ENCODE peak calls at places on chromosome 5, in eight cellular contexts. Z, H, Y, L, S, U, G and M are unnamed samples.

GRCh38 chr5:116360008-116360853 is 214.4 kb downstream of the SEMA6A start:
- DNase-seq in Z (no peak), H (no peak), Y (no peak), L (no peak), S (no peak), U (no peak), G (peak; percentile 46), M (no peak)

GRCh38 chr5:135708481-135708880 is 126.0 kb upstream of the SLC25A48 start:
- DNase-seq in Z (no peak), H (no peak), Y (no peak), L (no peak), S (no peak), U (no peak), G (no peak), M (no peak)

GRCh38 chr5:39164529-39165402 is 54.6 kb downstream of the FYB1 start:
- DNase-seq in Z (peak; percentile 19), H (no peak), Y (no peak), L (no peak), S (no peak), U (no peak), G (no peak), M (no peak)

GRCh38 chr5:448766-449090 is 5.8 kb downstream of the EXOC3 start:
- DNase-seq in Z (no peak), H (no peak), Y (no peak), L (no peak), S (no peak), U (no peak), G (no peak), M (no peak)

GRCh38 chr5:138273834-138274188 is 610 bp downstream of the GFRA3 start:
- DNase-seq in Z (no peak), H (no peak), Y (no peak), L (no peak), S (no peak), U (no peak), G (no peak), M (peak; percentile 75)

GRCh38 chr5:150502106-150502505 is 5.8 kb upstream of the NDST1 start:
- DNase-seq in Z (peak; percentile 49), H (no peak), Y (no peak), L (no peak), S (no peak), U (no peak), G (no peak), M (peak; percentile 83)

GRCh38 chr5:141941307-141941706 is 16.7 kb downstream of the PCDH12 start:
- DNase-seq in Z (no peak), H (peak; percentile 71), Y (no peak), L (no peak), S (no peak), U (peak; percentile 17), G (no peak), M (no peak)

GRCh38 chr5:51227963-51228515 is 155.2 kb upstream of the ISL1 start:
- DNase-seq in Z (no peak), H (no peak), Y (no peak), L (no peak), S (no peak), U (no peak), G (no peak), M (no peak)

GRCh38 chr5:122259995-122260394 is 52.0 kb upstream of the SNCAIP start:
- DNase-seq in Z (peak; percentile 95), H (no peak), Y (peak; percentile 79), L (peak; percentile 45), S (no peak), U (peak; percentile 74), G (peak; percentile 48), M (no peak)

GRCh38 chr5:42944989-42945388 is 95.1 kb downstream of the ANXA2R start:
- DNase-seq in Z (peak; percentile 96), H (no peak), Y (peak; percentile 76), L (peak; percentile 69), S (no peak), U (peak; percentile 92), G (no peak), M (peak; percentile 94)

GRCh38 chr5:93941897-93942296 is 200.5 kb upstream of the POU5F2 start:
- DNase-seq in Z (no peak), H (no peak), Y (no peak), L (no peak), S (no peak), U (no peak), G (no peak), M (no peak)

GRCh38 chr5:55234171-55234700 is 828 bp upstream of the CCNO start:
- DNase-seq in Z (peak; percentile 19), H (no peak), Y (no peak), L (peak; percentile 10), S (no peak), U (peak; percentile 37), G (peak; percentile 32), M (peak; percentile 81)

GRCh38 chr5:63217422-63217821 is 638.8 kb downstream of the LRRC70 start:
- DNase-seq in Z (no peak), H (no peak), Y (no peak), L (no peak), S (peak; percentile 52), U (no peak), G (no peak), M (no peak)

GRCh38 chr5:172380992-172381643 is 73.2 kb downstream of the SH3PXD2B start:
- DNase-seq in Z (peak; percentile 74), H (peak; percentile 89), Y (peak; percentile 30), L (no peak), S (peak; percentile 66), U (peak; percentile 40), G (peak; percentile 79), M (no peak)

GRCh38 chr5:151721087-151721646 is 34.5 kb upstream of the SPARC start:
- DNase-seq in Z (peak; percentile 53), H (no peak), Y (no peak), L (no peak), S (no peak), U (no peak), G (no peak), M (no peak)

GRCh38 chr5:126506079-126506478 is 82.9 kb downstream of the GRAMD2B start:
- DNase-seq in Z (no peak), H (no peak), Y (no peak), L (no peak), S (no peak), U (no peak), G (no peak), M (no peak)

GRCh38 chr5:316210-317085 is 5.1 kb upstream of the AHRR start:
- DNase-seq in Z (no peak), H (no peak), Y (no peak), L (no peak), S (no peak), U (no peak), G (no peak), M (peak; percentile 48)

GRCh38 chr5:60993875-60994571 is 49.0 kb downstream of the NDUFAF2 start:
- DNase-seq in Z (no peak), H (no peak), Y (no peak), L (no peak), S (no peak), U (no peak), G (no peak), M (no peak)

GRCh38 chr5:60993425-60993824 is 48.4 kb downstream of the NDUFAF2 start:
- DNase-seq in Z (no peak), H (no peak), Y (no peak), L (peak; percentile 10), S (no peak), U (no peak), G (no peak), M (no peak)

GRCh38 chr5:60992871-60993270 is 47.9 kb downstream of the NDUFAF2 start:
- DNase-seq in Z (no peak), H (no peak), Y (no peak), L (no peak), S (no peak), U (no peak), G (no peak), M (no peak)

DNA sequence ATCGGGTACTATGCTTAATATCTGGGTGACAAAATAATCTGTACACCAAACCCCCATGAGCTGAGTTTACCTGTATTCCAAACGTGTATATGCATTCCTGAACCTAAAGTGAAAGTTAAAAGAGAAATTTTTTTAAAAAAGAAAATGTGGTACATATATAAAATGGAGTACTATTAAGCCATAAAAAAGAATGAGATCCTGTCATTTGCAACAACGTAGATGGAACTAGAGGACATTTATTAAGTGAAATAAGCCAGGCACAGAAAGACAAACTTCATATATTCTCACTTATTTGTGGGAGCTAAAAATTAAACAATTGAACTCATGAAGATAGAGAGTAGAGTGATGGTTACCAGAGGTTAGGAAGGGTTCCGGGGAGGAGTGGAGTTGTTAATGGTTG is 44.8 kb downstream of the NDUFAF2 start:
- DNase-seq in Z (no peak), H (no peak), Y (no peak), L (no peak), S (no peak), U (no peak), G (no peak), M (no peak)
- H3K9me3 ChIP-seq in Z (peaks cover 4% of the 10 kb centered on the region), H (no peaks in the 10 kb centered on the region), Y (peaks cover 17% of the 10 kb centered on the region), L (peaks cover 14% of the 10 kb centered on the region), S (no peaks in the 10 kb centered on the region), U (no peaks in the 10 kb centered on the region), G (no peaks in the 10 kb centered on the region), M (peaks cover 3% of the 10 kb centered on the region)

GRCh38 chr5:90421136-90421535 is 11.6 kb upstream of the CETN3 start:
- DNase-seq in Z (peak; percentile 6), H (no peak), Y (no peak), L (peak; percentile 37), S (peak; percentile 48), U (peak; percentile 20), G (no peak), M (no peak)
- TF ChIP-seq CTCF in Z (no peak), H (no peak), Y (peak; percentile 25), L (peak; percentile 11), S (peak; percentile 24), U (peak; percentile 21), G (no peak), M (peak; percentile 43)

DNA sequence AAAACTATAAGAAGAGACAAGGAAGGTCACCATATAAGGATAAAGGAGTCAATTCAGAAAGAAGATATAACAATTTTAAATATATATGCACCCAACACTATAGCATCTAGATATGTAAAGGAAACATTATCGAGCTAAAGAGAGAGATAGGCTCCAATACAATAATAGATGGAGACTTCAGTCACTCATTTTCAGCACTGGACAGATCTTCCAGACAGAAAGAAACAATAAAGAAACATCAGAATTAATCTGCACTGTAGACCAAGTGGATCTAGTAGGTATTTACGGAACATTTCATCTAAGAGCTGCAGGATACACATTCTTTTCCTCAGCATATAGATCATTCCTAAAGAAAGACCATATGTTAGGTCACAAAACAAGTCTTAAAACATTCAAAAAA is 463.5 kb downstream of the KCTD16 start:
- DNase-seq in Z (no peak), H (no peak), Y (no peak), L (no peak), S (no peak), U (no peak), G (no peak), M (no peak)
- H3K9me3 ChIP-seq in Z (peaks cover 4% of the 10 kb centered on the region), H (peaks cover 36% of the 10 kb centered on the region), Y (peaks cover 3% of the 10 kb centered on the region), L (no peaks in the 10 kb centered on the region), S (no peaks in the 10 kb centered on the region), U (no peaks in the 10 kb centered on the region), G (no peaks in the 10 kb centered on the region), M (no peaks in the 10 kb centered on the region)

DNA sequence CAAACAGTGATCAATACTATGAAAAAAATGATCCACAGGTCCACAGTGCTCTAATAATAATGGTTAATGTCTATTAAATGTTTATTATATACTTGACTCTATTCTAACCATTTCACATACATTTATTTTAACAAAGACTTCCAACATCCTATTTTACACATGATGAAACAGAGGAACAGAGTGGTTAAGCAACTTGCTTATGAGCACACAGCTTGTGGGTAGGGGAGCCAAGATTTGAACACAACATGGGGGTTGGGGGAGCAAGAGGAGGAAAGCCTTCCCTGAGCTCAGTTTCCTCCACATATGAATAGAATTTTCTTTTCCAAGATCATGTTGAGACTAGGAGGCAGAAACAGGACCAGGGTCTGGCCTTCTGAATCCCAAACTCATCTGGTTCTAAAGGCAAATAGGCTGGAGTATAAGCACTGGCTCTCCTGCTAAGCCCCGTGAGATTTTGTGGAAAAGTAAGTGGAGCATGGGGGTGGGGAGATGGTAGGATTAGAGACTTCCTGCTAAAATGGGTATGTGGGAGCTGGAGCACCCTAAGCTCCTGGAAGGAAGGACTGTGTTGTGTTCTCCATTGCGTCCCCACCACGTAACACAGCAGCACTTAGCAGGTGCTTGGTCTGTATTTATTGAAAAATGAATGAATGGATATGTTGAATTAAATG is 27.1 kb upstream of the GALNT10 start:
- DNase-seq in Z (no peak), H (no peak), Y (no peak), L (no peak), S (no peak), U (no peak), G (no peak), M (no peak)
- TF ChIP-seq CTCF in Z (no peak), H (no peak), Y (no peak), L (no peak), S (no peak), U (no peak), G (no peak), M (no peak)